ENCODE peak calls at places on chromosomes 4 and X, in four cellular contexts. N is endodermal cell, Z is fibroblast of lung, Q is colonic mucosa. E is an unnamed sample.

GRCh38 chr4:123621072-123621705 is 224.6 kb downstream of the SPRY1 start:
- DNase-seq in Z (peak; percentile 87), N (no peak), Q (no peak), E (no peak)

GRCh38 chrX:135421932-135422809 is at the start of gene SMIM10L2A:
- DNase-seq in Q (no peak), Z (no peak), N (peak; percentile 60), E (no peak)

GRCh38 chrX:105543271-105543670 is 279.1 kb upstream of the NRK start:
- DNase-seq in N (peak; percentile 37), Z (no peak), Q (no peak), E (no peak)

GRCh38 chr4:15333692-15334633 is 93.9 kb upstream of the C1QTNF7 start:
- DNase-seq in Q (no peak), N (no peak), Z (peak; percentile 51), E (no peak)

GRCh38 chr4:1418494-1419285 is 12.4 kb upstream of the NKX1-1 start:
- DNase-seq in Z (no peak), N (no peak), Q (no peak), E (peak; percentile 35)

GRCh38 chr4:40121515-40121914 is 64.9 kb downstream of the N4BP2 start:
- DNase-seq in Q (no peak), Z (peak; percentile 89), N (no peak), E (no peak)

GRCh38 chrX:2360731-2361130 is 140.0 kb downstream of the DHRSX start:
- DNase-seq in Z (peak; percentile 47), Q (no peak), N (no peak), E (no peak)

GRCh38 chr4:181835348-181835747 is 407.9 kb upstream of the TENM3 start:
- DNase-seq in Z (no peak), Q (no peak), N (no peak), E (no peak)

GRCh38 chr4:1464581-1465171 is 58.4 kb upstream of the NKX1-1 start:
- DNase-seq in Z (no peak), N (no peak), Q (no peak), E (no peak)

GRCh38 chr4:11483076-11483475 is 54.4 kb upstream of the HS3ST1 start:
- DNase-seq in Z (peak; percentile 71), Q (no peak), N (no peak), E (no peak)

GRCh38 chr4:107666134-107666533 is 53.9 kb downstream of the PAPSS1 start:
- DNase-seq in Z (peak; percentile 29), N (no peak), Q (no peak), E (no peak)

DNA sequence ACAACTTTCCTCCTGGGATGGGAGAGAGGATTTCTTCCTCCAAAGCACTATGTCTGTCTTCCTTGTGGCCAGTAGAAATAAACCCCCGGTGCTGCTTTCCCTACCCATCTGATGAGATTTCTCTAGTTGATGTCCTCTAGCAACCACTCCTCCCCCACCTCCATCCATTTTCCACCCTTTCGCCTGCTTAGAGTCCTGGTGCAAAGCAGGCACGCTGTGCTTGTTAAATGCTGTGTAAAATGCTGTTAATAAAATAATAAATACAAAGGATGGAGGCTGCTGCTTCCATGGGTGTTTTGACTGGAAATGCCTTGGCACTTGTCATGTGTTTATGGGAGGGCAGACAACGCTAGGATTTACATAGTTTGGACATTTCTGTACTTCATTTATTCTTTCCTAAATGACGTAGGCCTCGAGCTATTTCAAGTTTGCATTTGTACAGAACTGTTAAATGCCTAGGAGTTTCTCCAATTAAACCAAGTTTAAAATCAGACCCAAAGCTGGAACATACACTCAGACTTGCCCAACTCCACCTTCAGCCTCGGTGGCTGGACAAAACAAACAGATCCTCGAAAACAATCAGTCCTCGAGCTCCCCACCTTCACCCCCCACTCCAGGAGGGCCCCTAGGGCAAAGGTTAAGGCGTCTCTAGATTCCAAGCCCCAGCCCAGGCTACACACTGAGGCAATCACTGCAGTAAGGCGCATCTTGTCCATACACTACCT is 10.0 kb downstream of the BCOR start:
- DNase-seq in N (peak; percentile 61), Z (no peak), Q (no peak), E (no peak)
- H3K4me1 ChIP-seq in N (peaks cover 11% of the 10 kb centered on the region), Z (peaks cover 31% of the 10 kb centered on the region), Q (peaks cover 11% of the 10 kb centered on the region), E (peaks cover 26% of the 10 kb centered on the region)

DNA sequence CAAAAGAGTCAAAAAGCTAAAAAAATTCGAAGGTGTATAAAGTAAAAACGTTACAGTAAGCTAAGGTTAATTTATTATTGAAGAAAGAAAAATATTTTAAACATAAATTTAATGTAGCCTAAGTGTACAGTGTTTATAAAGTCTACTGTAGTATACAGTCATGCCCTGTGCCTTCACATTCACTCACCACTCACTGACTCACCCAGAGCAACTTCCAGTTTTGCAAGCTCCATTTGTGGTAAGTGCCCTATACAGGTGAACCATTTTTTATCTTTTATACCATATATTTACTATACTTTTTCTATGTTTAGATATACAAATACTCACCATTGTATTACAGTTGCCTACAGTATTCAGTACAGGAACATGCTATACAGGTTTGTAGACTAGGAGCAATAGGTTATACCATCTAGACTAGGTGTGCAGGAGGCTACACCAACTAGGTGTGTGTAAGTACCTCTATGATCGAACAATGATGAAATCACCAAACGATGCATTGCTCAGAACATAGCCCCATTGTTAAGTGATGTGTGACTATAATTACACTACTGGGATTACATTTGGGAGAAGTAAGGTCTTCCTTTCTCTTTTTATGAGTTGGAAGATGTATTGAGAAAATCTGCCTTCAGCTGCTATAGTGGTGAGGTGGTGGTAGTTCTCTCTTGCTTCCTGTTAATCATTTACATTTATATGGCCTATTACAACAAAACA is 27.2 kb downstream of the TMSB4X start:
- DNase-seq in Q (no peak), Z (peak; percentile 32), N (no peak), E (no peak)
- H3K4me1 ChIP-seq in Q (peaks cover 9% of the 10 kb centered on the region), Z (no peaks in the 10 kb centered on the region), N (no peaks in the 10 kb centered on the region), E (peaks cover 20% of the 10 kb centered on the region)

GRCh38 chr4:173591760-173592159 is 61.7 kb upstream of the HAND2 start:
- DNase-seq in Q (no peak), N (no peak), Z (no peak), E (no peak)

GRCh38 chr4:173585876-173586572 is 56.0 kb upstream of the HAND2 start:
- DNase-seq in Z (no peak), N (no peak), Q (no peak), E (no peak)

GRCh38 chr4:173590697-173591096 is 60.7 kb upstream of the HAND2 start:
- DNase-seq in Q (no peak), Z (no peak), N (no peak), E (no peak)
- H3K4me1 ChIP-seq in Q (no peaks in the 10 kb centered on the region), Z (no peaks in the 10 kb centered on the region), N (no peaks in the 10 kb centered on the region), E (no peaks in the 10 kb centered on the region)

GRCh38 chr4:153528705-153529493 is 62.7 kb downstream of the TMEM131L start:
- DNase-seq in N (no peak), Z (no peak), Q (peak; percentile 10), E (no peak)

GRCh38 chr4:153530996-153531375 is 64.8 kb downstream of the TMEM131L start:
- DNase-seq in N (no peak), Q (no peak), Z (no peak), E (no peak)

GRCh38 chr4:153529646-153530045 is 63.5 kb downstream of the TMEM131L start:
- DNase-seq in Q (no peak), N (no peak), Z (no peak), E (no peak)

GRCh38 chr4:153532227-153532626 is 66.1 kb downstream of the TMEM131L start:
- DNase-seq in Z (no peak), Q (no peak), N (no peak), E (no peak)

DNA sequence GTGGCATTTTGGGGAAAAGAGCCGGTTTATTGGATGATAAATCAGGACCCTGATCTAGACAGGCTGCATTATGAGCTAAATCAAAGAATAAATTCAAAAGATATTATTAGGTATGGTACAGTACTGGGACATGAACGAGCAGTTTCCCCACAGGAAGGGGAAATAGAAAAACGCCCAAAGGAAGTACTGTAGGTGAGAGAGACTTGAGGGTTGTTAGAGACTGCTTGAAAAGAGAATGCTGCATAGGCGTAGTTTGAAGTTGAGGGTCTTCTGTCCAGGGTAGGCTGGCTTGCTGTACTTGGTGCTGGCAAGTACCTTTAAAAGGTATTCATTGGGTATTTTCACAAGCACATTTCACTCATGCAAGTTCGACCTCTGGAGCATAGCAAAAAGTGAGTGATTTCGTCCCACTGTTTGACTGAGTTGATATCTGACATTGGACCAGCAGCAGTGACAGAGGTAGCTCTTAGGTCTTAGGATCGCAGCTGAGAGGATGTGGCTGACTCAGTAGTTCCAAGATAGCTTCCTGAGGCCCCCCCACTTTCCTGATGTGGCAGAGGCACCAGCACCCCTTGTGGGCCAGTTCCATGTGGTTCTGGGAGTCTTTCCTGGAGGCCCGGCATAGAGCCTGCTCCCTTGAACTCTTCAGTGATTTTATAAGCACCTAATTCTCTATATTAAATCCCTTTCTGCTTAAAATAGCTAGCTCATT is 64.3 kb downstream of the TMEM131L start:
- DNase-seq in Q (peak; percentile 20), Z (no peak), N (no peak), E (no peak)
- H3K4me1 ChIP-seq in Q (no peaks in the 10 kb centered on the region), Z (no peaks in the 10 kb centered on the region), N (no peaks in the 10 kb centered on the region), E (peaks cover 28% of the 10 kb centered on the region)

GRCh38 chr4:143358419-143358818 is 21.7 kb downstream of the GAB1 start:
- DNase-seq in Q (no peak), Z (no peak), N (no peak), E (no peak)
- H3K4me1 ChIP-seq in Q (peaks cover 7% of the 10 kb centered on the region), Z (peaks cover 24% of the 10 kb centered on the region), N (peaks cover 3% of the 10 kb centered on the region), E (peaks cover 55% of the 10 kb centered on the region)